ENCODE peak calls at places on chromosomes 11 and 22, in six cellular contexts. Y is sigmoid colon, F is psoas muscle, E is spleen, H is neuronal stem cell, S is mucosa of descending colon. D is an unnamed sample.

GRCh38 chr11:118786657-118787056 is 4.3 kb downstream of the DDX6 start:
- DNase-seq in Y (no peak), F (no peak), E (no peak), H (no peak), S (no peak), D (no peak)

GRCh38 chr11:64715756-64716470 is 7.1 kb downstream of the NRXN2 start:
- DNase-seq in Y (no peak), F (no peak), E (no peak), H (no peak), S (no peak), D (no peak)

GRCh38 chr22:42388130-42388797 is 43.9 kb downstream of the NFAM1 start:
- DNase-seq in Y (no peak), F (no peak), E (no peak), H (no peak), S (no peak), D (no peak)

GRCh38 chr11:119359365-119360229 is 13.1 kb upstream of the MFRP start:
- DNase-seq in Y (no peak), F (no peak), E (peak; percentile 21), H (no peak), S (peak; percentile 16), D (no peak)

GRCh38 chr11:120336641-120337132 is 474 bp downstream of the ARHGEF12 start:
- DNase-seq in Y (peak; percentile 77), F (peak; percentile 66), E (no peak), H (no peak), S (peak; percentile 60), D (no peak)

GRCh38 chr11:93857413-93858185 is 7.2 kb upstream of the VSTM5 start:
- DNase-seq in Y (no peak), F (no peak), E (no peak), H (no peak), S (no peak), D (peak; percentile 18)

GRCh38 chr11:18013790-18014507 is 1.1 kb upstream of the SERGEF start:
- DNase-seq in Y (no peak), F (no peak), E (no peak), H (no peak), S (peak; percentile 18), D (no peak)

GRCh38 chr11:1928038-1928890 is 8.8 kb downstream of the TNNT3 start:
- DNase-seq in Y (no peak), F (no peak), E (no peak), H (no peak), S (no peak), D (no peak)

GRCh38 chr11:110297082-110297725 is 790 bp upstream of the RDX start:
- DNase-seq in Y (no peak), F (no peak), E (no peak), H (no peak), S (no peak), D (no peak)

GRCh38 chr11:61962213-61963015 is 5.0 kb downstream of the FTH1 start:
- DNase-seq in Y (no peak), F (no peak), E (peak; percentile 72), H (no peak), S (no peak), D (no peak)

DNA sequence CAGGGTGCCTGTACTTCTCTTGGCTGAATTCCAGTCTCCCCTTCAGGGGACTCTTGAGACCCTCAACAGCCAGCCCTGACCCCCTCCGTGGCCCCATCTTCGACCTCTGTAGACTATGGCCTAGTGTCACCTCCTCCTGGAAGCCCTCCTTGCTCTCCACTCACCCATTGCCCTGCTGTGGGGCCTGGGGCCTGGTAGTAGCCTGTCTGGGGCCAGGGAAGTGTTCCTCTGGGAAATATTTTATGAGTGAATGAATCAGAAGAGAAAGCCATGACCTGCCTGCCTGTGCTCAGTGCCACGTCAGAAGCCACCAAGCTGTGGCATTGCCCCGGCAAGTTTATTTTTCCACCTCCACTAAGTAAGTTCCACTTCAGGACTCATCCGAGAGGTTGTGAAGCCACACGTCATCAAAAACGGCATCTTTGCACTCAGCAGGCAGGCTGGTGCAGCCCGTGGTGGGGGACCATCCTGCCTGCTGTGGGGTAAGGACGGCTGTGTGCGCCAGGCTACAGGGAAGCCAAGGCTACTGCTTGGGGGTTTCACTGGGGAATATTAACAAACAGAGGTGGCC is 59.6 kb upstream of the PPARA start:
- DNase-seq in Y (peak; percentile 74), F (peak; percentile 37), E (peak; percentile 35), H (no peak), S (no peak), D (no peak)
- H3K4me3 ChIP-seq in Y (no peak overlapping the region), F (peak overlapping the region; percentile 48), E (no peak overlapping the region), H (no peak overlapping the region), S (no peak overlapping the region), D (no peak overlapping the region)

GRCh38 chr22:46289244-46289891 is 7.3 kb upstream of the GTSE1 start:
- DNase-seq in Y (no peak), F (no peak), E (peak; percentile 84), H (no peak), S (no peak), D (no peak)

GRCh38 chr22:46288846-46289243 is 7.8 kb upstream of the GTSE1 start:
- DNase-seq in Y (no peak), F (no peak), E (no peak), H (no peak), S (no peak), D (no peak)

GRCh38 chr22:46286006-46286405 is 10.7 kb upstream of the GTSE1 start:
- DNase-seq in Y (no peak), F (no peak), E (no peak), H (no peak), S (no peak), D (no peak)

GRCh38 chr22:46287873-46288751 is 8.6 kb upstream of the GTSE1 start:
- DNase-seq in Y (no peak), F (peak; percentile 49), E (peak; percentile 95), H (no peak), S (peak; percentile 44), D (no peak)

GRCh38 chr22:46286941-46287872 is 9.5 kb upstream of the GTSE1 start:
- DNase-seq in Y (no peak), F (no peak), E (peak; percentile 76), H (no peak), S (no peak), D (no peak)
- H3K4me3 ChIP-seq in Y (no peak overlapping the region), F (peak overlapping the region; percentile 38), E (peak overlapping the region; percentile 25), H (no peak overlapping the region), S (no peak overlapping the region), D (no peak overlapping the region)

GRCh38 chr11:821513-822371 is 3.0 kb downstream of the PNPLA2 start:
- DNase-seq in Y (no peak), F (peak; percentile 57), E (no peak), H (no peak), S (no peak), D (no peak)
- H3K4me3 ChIP-seq in Y (no peak overlapping the region), F (peak overlapping the region; percentile 88), E (peak overlapping the region; percentile 75), H (no peak overlapping the region), S (no peak overlapping the region), D (peak overlapping the region; percentile 71)

GRCh38 chr11:37503411-37504065 is 905.5 kb upstream of the RAG2 start:
- DNase-seq in Y (no peak), F (no peak), E (no peak), H (no peak), S (no peak), D (no peak)

GRCh38 chr11:37504925-37505324 is 906.9 kb upstream of the RAG2 start:
- DNase-seq in Y (no peak), F (no peak), E (no peak), H (no peak), S (no peak), D (no peak)

GRCh38 chr11:37504066-37504611 is 906.1 kb upstream of the RAG2 start:
- DNase-seq in Y (no peak), F (no peak), E (no peak), H (peak; percentile 21), S (no peak), D (no peak)

GRCh38 chr11:37500425-37500824 is 902.4 kb upstream of the RAG2 start:
- DNase-seq in Y (no peak), F (no peak), E (no peak), H (no peak), S (no peak), D (no peak)

GRCh38 chr11:37502202-37502601 is 904.2 kb upstream of the RAG2 start:
- DNase-seq in Y (no peak), F (no peak), E (no peak), H (no peak), S (no peak), D (no peak)
- H3K4me3 ChIP-seq in Y (no peak overlapping the region), F (no peak overlapping the region), E (no peak overlapping the region), H (no peak overlapping the region), S (no peak overlapping the region), D (no peak overlapping the region)

GRCh38 chr11:94926271-94926625 is 47.1 kb downstream of the CWC15 start:
- DNase-seq in Y (no peak), F (no peak), E (no peak), H (no peak), S (no peak), D (no peak)

GRCh38 chr11:94924074-94925031 is 49.0 kb downstream of the CWC15 start:
- DNase-seq in Y (no peak), F (no peak), E (no peak), H (no peak), S (no peak), D (no peak)

GRCh38 chr11:94925422-94926270 is 47.7 kb downstream of the CWC15 start:
- DNase-seq in Y (no peak), F (no peak), E (no peak), H (no peak), S (no peak), D (no peak)

GRCh38 chr11:94928146-94928995 is 45.0 kb downstream of the CWC15 start:
- DNase-seq in Y (no peak), F (no peak), E (no peak), H (no peak), S (no peak), D (no peak)

DNA sequence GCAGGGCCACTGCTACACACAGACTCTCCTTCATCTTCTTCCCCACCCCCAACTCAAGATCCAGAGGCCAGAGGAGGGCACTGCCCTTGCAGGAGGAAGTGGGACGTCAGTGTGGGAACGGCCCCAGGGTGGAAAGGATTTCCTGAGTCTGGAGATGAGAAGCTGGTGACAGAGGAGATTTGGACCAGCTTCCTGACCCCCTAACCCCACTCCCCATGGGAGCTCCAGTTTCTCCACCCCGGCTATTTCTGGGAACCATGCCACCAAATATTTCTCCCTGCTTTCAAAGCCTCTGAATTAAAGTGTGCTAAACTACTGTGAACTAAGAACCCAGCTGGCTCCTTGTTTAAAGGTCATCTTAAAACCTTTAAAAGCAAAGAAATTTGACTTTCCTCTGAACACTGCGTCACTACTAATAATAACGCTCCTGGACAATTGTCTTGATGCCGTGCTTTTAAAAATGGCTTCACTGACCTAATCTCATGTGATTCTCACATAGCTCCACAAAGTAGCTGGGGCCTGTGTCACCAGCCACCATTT is 46.6 kb downstream of the CWC15 start:
- DNase-seq in Y (peak; percentile 93), F (peak; percentile 86), E (no peak), H (no peak), S (peak; percentile 55), D (peak; percentile 85)
- H3K4me3 ChIP-seq in Y (no peak overlapping the region), F (no peak overlapping the region), E (no peak overlapping the region), H (no peak overlapping the region), S (no peak overlapping the region), D (no peak overlapping the region)

D was measured in tibial nerve.